ENCODE peak calls at places on chromosomes 7 and 10, in nine cellular contexts. H, L, K, J, B, Q, I, A and S are unnamed samples.

GRCh38 chr10:47115322-47115721 is 184.7 kb upstream of the GDF10 start:
- DNase-seq in H (peak), L (no peak), K (no peak), J (no peak), B (peak), Q (no peak), I (no peak), A (no peak), S (no peak)

GRCh38 chr7:8365499-8366110 is 67.8 kb upstream of the NXPH1 start:
- DNase-seq in H (no peak), L (peak), K (peak), J (no peak), B (no peak), Q (no peak), I (no peak), A (no peak), S (no peak)

GRCh38 chr10:96850825-96851224 is 18.7 kb downstream of the LCOR start:
- DNase-seq in H (no peak), L (peak), K (peak), J (peak), B (no peak), Q (no peak), I (no peak), A (peak), S (no peak)

GRCh38 chr10:107415446-107415845 is 250.9 kb upstream of the SORCS1 start:
- DNase-seq in H (no peak), L (no peak), K (no peak), J (no peak), B (no peak), Q (no peak), I (no peak), A (no peak), S (no peak)

GRCh38 chr10:124560377-124560776 is 98.8 kb downstream of the LHPP start:
- DNase-seq in H (no peak), L (peak), K (peak), J (no peak), B (no peak), Q (peak), I (no peak), A (peak), S (no peak)

GRCh38 chr10:117860823-117861222 is 185.9 kb downstream of the RAB11FIP2 start:
- DNase-seq in H (no peak), L (peak), K (no peak), J (no peak), B (no peak), Q (peak), I (no peak), A (peak), S (no peak)

GRCh38 chr7:47885309-47886000 is 62.8 kb downstream of the PKD1L1 start:
- DNase-seq in H (no peak), L (peak), K (no peak), J (no peak), B (peak), Q (no peak), I (no peak), A (no peak), S (peak)

GRCh38 chr7:4893929-4894475 is 10.5 kb upstream of the RADIL start:
- DNase-seq in H (no peak), L (no peak), K (no peak), J (no peak), B (no peak), Q (no peak), I (no peak), A (no peak), S (no peak)

GRCh38 chr10:130471486-130471885 is 335.3 kb downstream of the GLRX3 start:
- DNase-seq in H (peak), L (no peak), K (no peak), J (no peak), B (no peak), Q (no peak), I (no peak), A (no peak), S (no peak)

GRCh38 chr10:89785095-89785494 is 83.7 kb downstream of the KIF20B start:
- DNase-seq in H (peak), L (no peak), K (no peak), J (no peak), B (no peak), Q (no peak), I (no peak), A (no peak), S (no peak)

DNA sequence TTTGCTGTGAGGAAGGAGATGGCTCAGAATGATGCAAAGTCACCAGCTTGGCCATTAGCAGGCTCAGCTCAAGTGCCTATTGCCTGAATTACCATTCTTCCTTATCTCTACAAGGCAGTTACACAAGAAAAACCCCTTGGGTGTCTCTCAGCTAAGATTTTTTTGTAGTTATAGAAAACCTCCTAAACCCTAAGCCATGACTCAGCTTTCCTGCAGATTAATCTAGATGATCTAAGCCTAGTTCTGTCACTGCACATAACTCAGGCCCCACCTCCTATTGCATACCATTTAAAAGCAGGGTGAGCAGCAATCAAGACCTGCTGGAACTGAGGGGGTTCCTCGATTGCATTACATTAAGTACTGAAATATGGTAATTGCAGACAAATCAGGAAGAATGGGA is 683.2 kb downstream of the NRG3 start:
- DNase-seq in H (no peak), L (peak), K (no peak), J (no peak), B (no peak), Q (no peak), I (no peak), A (peak), S (no peak)
- TF ChIP-seq CTCF in H (no peak), L (no peak), K (no peak), J (no peak), B (no peak), Q (no peak), I (no peak), A (no peak), S (no peak)

GRCh38 chr7:117872565-117873055 is 631 bp downstream of the CTTNBP2 start:
- DNase-seq in H (peak), L (no peak), K (no peak), J (no peak), B (no peak), Q (no peak), I (peak), A (no peak), S (no peak)

GRCh38 chr7:117873933-117874530 is 791 bp upstream of the CTTNBP2 start:
- DNase-seq in H (no peak), L (no peak), K (no peak), J (no peak), B (no peak), Q (no peak), I (no peak), A (no peak), S (no peak)

GRCh38 chr7:117871401-117871777 is 1.9 kb downstream of the CTTNBP2 start:
- DNase-seq in H (no peak), L (no peak), K (no peak), J (no peak), B (no peak), Q (no peak), I (no peak), A (no peak), S (no peak)

GRCh38 chr7:117871778-117872538 is 1.3 kb downstream of the CTTNBP2 start:
- DNase-seq in H (peak), L (no peak), K (no peak), J (no peak), B (no peak), Q (no peak), I (peak), A (no peak), S (no peak)

DNA sequence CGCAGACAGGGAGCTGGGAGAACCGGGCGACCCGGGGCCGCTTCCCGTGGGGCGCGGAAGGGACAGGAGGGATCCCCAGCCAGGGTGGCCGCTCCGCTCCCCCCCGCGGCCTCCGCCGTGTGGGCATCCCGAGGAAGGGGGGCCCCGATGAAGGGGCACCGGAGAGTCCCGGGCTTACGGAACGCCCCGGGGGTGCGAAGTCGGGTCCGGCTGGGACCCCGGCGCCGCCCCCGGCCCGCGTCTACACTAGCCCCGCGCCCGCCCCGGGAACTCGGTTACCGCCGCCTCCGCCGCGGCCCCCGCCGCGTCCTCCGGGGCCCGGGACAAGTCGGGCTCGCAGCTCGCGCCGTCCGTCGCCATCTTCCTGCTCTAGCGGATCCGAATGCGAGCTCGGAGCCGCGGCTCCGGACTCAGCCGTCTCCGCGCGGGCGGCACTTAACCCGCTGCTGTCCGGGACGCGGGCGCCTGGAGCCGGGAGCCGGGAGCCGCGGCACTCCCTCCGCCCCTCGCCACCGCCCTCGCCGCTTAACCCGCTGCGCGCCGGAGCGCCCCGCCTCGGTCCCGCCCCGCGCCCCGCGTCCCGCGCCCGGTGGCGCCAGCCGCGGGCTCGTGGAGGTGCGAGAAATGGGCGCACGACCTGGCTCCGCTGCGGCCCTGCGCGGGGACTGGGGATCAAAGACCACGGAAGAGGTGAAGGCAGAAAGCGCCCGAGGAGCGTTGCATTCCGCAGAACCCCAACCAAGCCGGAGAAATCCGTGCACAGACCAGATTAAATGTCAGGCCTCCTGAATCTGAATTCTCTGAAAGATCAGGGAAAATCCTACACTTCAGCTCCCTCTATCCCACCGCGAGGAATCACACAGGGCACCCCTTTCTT is at the start of gene CTTNBP2:
- DNase-seq in H (peak), L (peak), K (no peak), J (no peak), B (peak), Q (no peak), I (peak), A (peak), S (peak)
- TF ChIP-seq CTCF in H (peak), L (no peak), K (no peak), J (peak), B (no peak), Q (no peak), I (no peak), A (no peak), S (peak)

GRCh38 chr10:61751599-61751998 is 88.9 kb downstream of the CABCOCO1 start:
- DNase-seq in H (no peak), L (no peak), K (no peak), J (no peak), B (no peak), Q (no peak), I (no peak), A (no peak), S (no peak)

GRCh38 chr10:61752111-61753011 is 89.6 kb downstream of the CABCOCO1 start:
- DNase-seq in H (no peak), L (peak), K (peak), J (no peak), B (no peak), Q (peak), I (no peak), A (peak), S (no peak)

GRCh38 chr10:61749271-61749670 is 86.5 kb downstream of the CABCOCO1 start:
- DNase-seq in H (no peak), L (no peak), K (no peak), J (no peak), B (no peak), Q (no peak), I (no peak), A (peak), S (no peak)

GRCh38 chr10:61753453-61753852 is 90.7 kb downstream of the CABCOCO1 start:
- DNase-seq in H (no peak), L (no peak), K (no peak), J (no peak), B (no peak), Q (no peak), I (no peak), A (no peak), S (no peak)

GRCh38 chr10:61750943-61751471 is 88.3 kb downstream of the CABCOCO1 start:
- DNase-seq in H (peak), L (peak), K (peak), J (no peak), B (peak), Q (peak), I (peak), A (peak), S (no peak)
- TF ChIP-seq CTCF in H (peak), L (peak), K (peak), J (peak), B (peak), Q (peak), I (peak), A (peak), S (peak)

GRCh38 chr10:62738916-62739315 is 65.6 kb upstream of the ADO start:
- DNase-seq in H (no peak), L (peak), K (peak), J (no peak), B (no peak), Q (peak), I (no peak), A (peak), S (no peak)

GRCh38 chr10:62733654-62734293 is 70.7 kb upstream of the ADO start:
- DNase-seq in H (no peak), L (peak), K (no peak), J (no peak), B (no peak), Q (no peak), I (no peak), A (peak), S (no peak)

GRCh38 chr10:62734781-62735463 is 69.6 kb upstream of the ADO start:
- DNase-seq in H (no peak), L (no peak), K (no peak), J (no peak), B (no peak), Q (no peak), I (no peak), A (no peak), S (no peak)

GRCh38 chr10:62732841-62733653 is 71.5 kb upstream of the ADO start:
- DNase-seq in H (no peak), L (peak), K (peak), J (no peak), B (no peak), Q (peak), I (no peak), A (peak), S (no peak)

DNA sequence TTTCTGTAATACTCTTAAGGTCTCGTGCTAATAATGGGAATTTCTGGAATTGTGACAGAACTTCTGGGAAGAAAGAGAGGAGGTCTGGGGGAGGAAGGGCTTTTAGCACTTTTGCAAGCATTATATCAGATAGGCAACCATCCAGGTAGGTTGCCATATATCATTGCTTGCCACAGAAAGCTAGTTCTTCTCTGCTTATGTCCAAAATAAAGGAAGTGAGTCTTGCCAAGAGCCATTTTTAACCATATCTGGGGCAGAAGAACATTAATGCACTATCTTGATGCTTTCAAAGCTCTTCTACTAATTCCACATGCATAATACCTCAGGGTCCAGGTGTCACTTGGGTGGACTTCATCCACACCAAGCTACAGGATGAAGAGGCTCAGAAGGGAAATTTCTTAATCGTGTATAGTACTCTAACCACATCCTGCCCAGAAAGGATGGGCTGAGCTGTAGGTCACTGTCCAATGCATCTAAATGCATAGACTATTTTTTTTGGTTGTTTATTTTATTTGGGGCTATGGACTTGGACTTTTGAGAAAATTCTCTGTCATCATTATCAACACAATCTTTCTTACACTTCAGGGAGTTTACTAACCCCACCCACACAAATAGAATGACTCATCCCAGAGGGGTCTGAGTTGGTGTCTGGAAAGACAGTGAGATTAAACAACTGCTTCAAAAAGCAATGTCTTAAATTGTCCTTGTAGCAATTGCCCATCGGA is 68.9 kb upstream of the ADO start:
- DNase-seq in H (no peak), L (peak), K (peak), J (no peak), B (no peak), Q (peak), I (no peak), A (peak), S (no peak)
- TF ChIP-seq CTCF in H (no peak), L (no peak), K (no peak), J (no peak), B (no peak), Q (no peak), I (no peak), A (no peak), S (no peak)

GRCh38 chr10:12466701-12467100 is 117.4 kb downstream of the CAMK1D start:
- DNase-seq in H (no peak), L (peak), K (no peak), J (no peak), B (no peak), Q (peak), I (no peak), A (no peak), S (no peak)

GRCh38 chr10:12463459-12463838 is 114.1 kb downstream of the CAMK1D start:
- DNase-seq in H (no peak), L (no peak), K (no peak), J (no peak), B (no peak), Q (no peak), I (no peak), A (no peak), S (no peak)

GRCh38 chr10:12470719-12471118 is 121.4 kb downstream of the CAMK1D start:
- DNase-seq in H (no peak), L (no peak), K (no peak), J (no peak), B (no peak), Q (no peak), I (no peak), A (no peak), S (no peak)

GRCh38 chr10:12469345-12469744 is 120.0 kb downstream of the CAMK1D start:
- DNase-seq in H (no peak), L (peak), K (no peak), J (no peak), B (no peak), Q (no peak), I (no peak), A (no peak), S (no peak)

DNA sequence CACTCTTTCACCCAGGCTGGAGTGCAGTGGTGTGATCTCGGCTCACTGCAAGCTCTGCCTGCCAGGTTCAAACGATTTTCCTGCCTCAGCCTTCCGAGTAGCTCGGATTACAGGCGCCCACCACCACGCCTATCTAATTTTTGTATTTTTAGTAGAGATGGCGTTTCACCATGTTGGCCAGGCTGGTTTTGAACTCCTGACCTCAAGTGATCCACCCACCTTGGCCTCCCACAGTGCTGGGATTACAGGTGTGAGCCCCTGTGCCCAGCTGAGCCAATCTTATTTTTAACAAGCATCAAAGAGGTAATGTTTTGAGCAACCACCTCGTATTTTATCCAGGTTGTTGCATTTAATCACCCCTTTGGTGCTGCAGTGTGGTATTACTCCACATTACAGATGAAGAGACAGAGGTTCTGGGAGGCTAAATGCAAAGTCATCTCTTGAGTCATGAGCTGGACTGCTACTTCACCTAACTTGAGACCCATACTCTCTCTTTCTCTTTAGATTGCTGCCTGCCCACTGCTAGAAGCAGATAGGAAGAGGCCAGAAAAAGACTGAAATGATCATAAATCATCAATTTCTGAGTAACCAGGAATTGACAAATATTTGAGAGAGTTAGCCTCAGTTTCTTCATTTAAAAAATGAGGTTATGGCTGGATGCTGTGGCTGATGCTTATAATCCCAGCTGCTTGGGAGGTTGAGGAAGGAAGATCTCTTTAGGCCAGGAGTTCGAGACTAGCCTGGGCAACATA is 116.2 kb downstream of the CAMK1D start:
- DNase-seq in H (no peak), L (no peak), K (no peak), J (no peak), B (no peak), Q (no peak), I (no peak), A (no peak), S (no peak)
- TF ChIP-seq CTCF in H (no peak), L (no peak), K (no peak), J (no peak), B (no peak), Q (no peak), I (no peak), A (no peak), S (no peak)

GRCh38 chr7:93861325-93861949 is 29.1 kb downstream of the TFPI2 start:
- DNase-seq in H (no peak), L (no peak), K (no peak), J (no peak), B (no peak), Q (no peak), I (no peak), A (no peak), S (no peak)
- TF ChIP-seq CTCF in H (peak), L (peak), K (peak), J (no peak), B (no peak), Q (no peak), I (peak), A (peak), S (peak)

GRCh38 chr7:107206706-107207105 is 37.9 kb downstream of the HBP1 start:
- DNase-seq in H (no peak), L (no peak), K (no peak), J (no peak), B (no peak), Q (no peak), I (no peak), A (no peak), S (no peak)

GRCh38 chr7:107196834-107197610 is 28.2 kb downstream of the HBP1 start:
- DNase-seq in H (no peak), L (no peak), K (no peak), J (no peak), B (peak), Q (no peak), I (no peak), A (no peak), S (no peak)

GRCh38 chr7:107203607-107204006 is 34.8 kb downstream of the HBP1 start:
- DNase-seq in H (no peak), L (no peak), K (no peak), J (no peak), B (no peak), Q (no peak), I (no peak), A (no peak), S (no peak)

GRCh38 chr7:107206136-107206535 is 37.3 kb downstream of the HBP1 start:
- DNase-seq in H (no peak), L (no peak), K (no peak), J (no peak), B (no peak), Q (no peak), I (no peak), A (no peak), S (no peak)

GRCh38 chr7:107201795-107202450 is 33.1 kb downstream of the HBP1 start:
- DNase-seq in H (peak), L (peak), K (peak), J (no peak), B (no peak), Q (no peak), I (peak), A (peak), S (no peak)
- TF ChIP-seq CTCF in H (peak), L (peak), K (peak), J (peak), B (no peak), Q (peak), I (no peak), A (peak), S (peak)

GRCh38 chr10:94963901-94964300 is 25.4 kb downstream of the CYP2C9 start:
- DNase-seq in H (peak), L (peak), K (peak), J (no peak), B (no peak), Q (no peak), I (peak), A (peak), S (no peak)
- TF ChIP-seq CTCF in H (peak), L (peak), K (peak), J (peak), B (peak), Q (peak), I (peak), A (peak), S (peak)